ENCODE peak calls at places on chromosomes 16 and 17, in four cellular contexts. I, J, X and T are unnamed samples.
A peak's percentile ranks its signal among the peaks of the same experiment; 100 is the strongest.

GRCh38 chr17:73690581-73691135 is 46.4 kb upstream of the SDK2 start:
- DNase-seq in I (no peak), J (no peak), X (no peak), T (no peak)

GRCh38 chr17:73593249-73593965 is 50.8 kb downstream of the SDK2 start:
- DNase-seq in J (no peak), I (no peak), X (no peak), T (no peak)

GRCh38 chr16:54123766-54124165 is 162.8 kb downstream of the IRX3 start:
- DNase-seq in I (no peak), X (no peak), J (no peak), T (no peak)

GRCh38 chr17:46773676-46774075 is 44.8 kb downstream of the WNT3 start:
- DNase-seq in X (no peak), J (no peak), I (no peak), T (no peak)

GRCh38 chr16:554640-555413 is 5.4 kb upstream of the PRR35 start:
- DNase-seq in I (peak; percentile 68), X (peak; percentile 91), J (no peak), T (no peak)

GRCh38 chr16:2856061-2856670 is 1.8 kb downstream of the PRSS22 start:
- DNase-seq in I (no peak), J (no peak), X (peak; percentile 32), T (no peak)

GRCh38 chr17:29251969-29252866 is 5.6 kb downstream of the CRYBA1 start:
- DNase-seq in J (no peak), I (peak; percentile 53), X (peak; percentile 32), T (no peak)

GRCh38 chr17:45994987-45995386 is 4.1 kb upstream of the STH start:
- DNase-seq in I (no peak), J (no peak), X (no peak), T (no peak)

GRCh38 chr16:67252806-67253497 is 4.2 kb downstream of the SLC9A5 start:
- DNase-seq in J (no peak), I (no peak), X (no peak), T (peak; percentile 22)

GRCh38 chr17:65558683-65559311 is 2.7 kb downstream of the AXIN2 start:
- DNase-seq in I (no peak), J (no peak), X (no peak), T (no peak)

GRCh38 chr16:79656537-79657115 is 56.1 kb upstream of the MAF start:
- DNase-seq in J (no peak), X (no peak), I (no peak), T (no peak)

GRCh38 chr17:45719335-45720071 is 64.6 kb upstream of the CRHR1 start:
- DNase-seq in J (no peak), I (peak; percentile 86), X (peak; percentile 86), T (no peak)

GRCh38 chr17:72342582-72343527 is 222.0 kb downstream of the SOX9 start:
- DNase-seq in J (no peak), I (peak; percentile 25), X (peak; percentile 29), T (peak; percentile 40)

GRCh38 chr17:66884931-66885330 is 50.0 kb downstream of the CACNG5 start:
- DNase-seq in J (no peak), X (no peak), I (no peak), T (no peak)

GRCh38 chr17:48555616-48556533 is 11.0 kb upstream of the HOXB2 start:
- DNase-seq in X (no peak), J (no peak), I (no peak), T (no peak)

GRCh38 chr16:23384878-23385277 is 68.1 kb downstream of the COG7 start:
- DNase-seq in X (no peak), J (no peak), I (no peak), T (no peak)

GRCh38 chr16:89583197-89583894 is 7.8 kb downstream of the CPNE7 start:
- DNase-seq in J (no peak), I (no peak), X (no peak), T (no peak)

GRCh38 chr17:82609655-82610054 is 38.6 kb downstream of the WDR45B start:
- DNase-seq in J (no peak), X (no peak), I (no peak), T (no peak)

GRCh38 chr17:40342575-40343058 is 21.9 kb downstream of the GJD3 start:
- DNase-seq in J (no peak), X (no peak), I (no peak), T (no peak)

GRCh38 chr16:56726926-56727325 is 3.0 kb upstream of the NUP93 start:
- DNase-seq in I (no peak), J (no peak), X (no peak), T (no peak)

GRCh38 chr17:14923981-14924380 is 341.1 kb downstream of the PMP22 start:
- DNase-seq in X (no peak), J (no peak), I (peak; percentile 57), T (no peak)

GRCh38 chr17:80604007-80604728 is 59.5 kb downstream of the RPTOR start:
- DNase-seq in I (no peak), J (no peak), X (no peak), T (no peak)

GRCh38 chr16:49756971-49757743 is 98.8 kb downstream of the ZNF423 start:
- DNase-seq in X (no peak), I (no peak), J (no peak), T (no peak)

GRCh38 chr16:28990375-28991040 is 5.7 kb downstream of the LAT start:
- DNase-seq in I (no peak), J (no peak), X (no peak), T (no peak)

GRCh38 chr17:39174907-39175694 is 9.1 kb upstream of the ARL5C start:
- DNase-seq in J (peak; percentile 63), I (peak; percentile 67), X (peak; percentile 80), T (peak; percentile 51)

GRCh38 chr17:27378482-27379200 is 77.6 kb upstream of the KSR1 start:
- DNase-seq in I (no peak), X (no peak), J (no peak), T (peak; percentile 80)

GRCh38 chr16:49652441-49653175 is 203.3 kb downstream of the ZNF423 start:
- DNase-seq in J (no peak), X (peak; percentile 69), I (peak; percentile 65), T (no peak)